ENCODE peak calls at places on chromosomes 1 and 21, in four cellular contexts. H, K, Z and C are unnamed samples.

GRCh38 chr1:100868364-100868995 is 26.2 kb downstream of the EXTL2 start:
- DNase-seq in K (no peak), Z (no peak), H (no peak), C (no peak)

GRCh38 chr1:208990456-208990855 is 593.1 kb upstream of the CAMK1G start:
- DNase-seq in K (no peak), Z (no peak), H (no peak), C (no peak)

GRCh38 chr1:31701137-31701736 is 2.6 kb downstream of the COL16A1 start:
- DNase-seq in Z (no peak), H (peak), K (no peak), C (no peak)

GRCh38 chr1:157194739-157195520 is 56.7 kb upstream of the ETV3 start:
- DNase-seq in H (no peak), K (no peak), Z (no peak), C (no peak)

GRCh38 chr1:160127865-160128523 is 12.4 kb downstream of the ATP1A2 start:
- DNase-seq in H (no peak), K (no peak), Z (no peak), C (no peak)

GRCh38 chr1:2168090-2168489 is 26.5 kb downstream of the FAAP20 start:
- DNase-seq in H (no peak), Z (no peak), K (no peak), C (no peak)

GRCh38 chr1:166489356-166489669 is 322.5 kb upstream of the FAM78B start:
- DNase-seq in H (no peak), K (no peak), Z (no peak), C (no peak)

GRCh38 chr1:48442864-48443619 is 29.0 kb downstream of the SPATA6 start:
- DNase-seq in H (no peak), Z (no peak), K (no peak), C (no peak)

GRCh38 chr1:85258536-85259117 is 835 bp downstream of the C1orf52 start:
- DNase-seq in Z (peak), K (no peak), H (no peak), C (no peak)

GRCh38 chr1:147892731-147893214 is 9.8 kb upstream of the GJA8 start:
- DNase-seq in K (peak), Z (peak), H (no peak), C (peak)

GRCh38 chr1:18154431-18155194 is 47.0 kb downstream of the IGSF21 start:
- DNase-seq in H (no peak), Z (no peak), K (no peak), C (no peak)

GRCh38 chr1:242524571-242525359 is at the start of gene PLD5:
- DNase-seq in Z (peak), K (peak), H (no peak), C (peak)

GRCh38 chr1:226737819-226738420 is 1.2 kb downstream of the ITPKB start:
- DNase-seq in H (peak), K (peak), Z (peak), C (peak)

GRCh38 chr1:206935491-206936067 is 10.7 kb downstream of the PIGR start:
- DNase-seq in Z (peak), K (peak), H (no peak), C (peak)

GRCh38 chr1:37083551-37084119 is 49.3 kb upstream of the GRIK3 start:
- DNase-seq in Z (no peak), H (no peak), K (no peak), C (no peak)

GRCh38 chr1:12168451-12169160 is 1.8 kb downstream of the TNFRSF1B start:
- DNase-seq in K (no peak), H (peak), Z (no peak), C (no peak)

GRCh38 chr1:52842643-52843310 is at the start of gene ZYG11A:
- DNase-seq in Z (peak), K (peak), H (peak), C (peak)

GRCh38 chr1:182726941-182727340 is 42.6 kb upstream of the RGS8 start:
- DNase-seq in H (no peak), Z (no peak), K (no peak), C (no peak)

GRCh38 chr21:14358775-14359174 is 24.2 kb downstream of the HSPA13 start:
- DNase-seq in Z (no peak), H (no peak), K (no peak), C (no peak)

GRCh38 chr1:191831572-191831971 is 326.7 kb upstream of the RGS18 start:
- DNase-seq in K (no peak), Z (no peak), H (no peak), C (no peak)

GRCh38 chr1:200486634-200487033 is 76.8 kb upstream of the ZNF281 start:
- DNase-seq in K (no peak), Z (no peak), H (no peak), C (no peak)

GRCh38 chr1:232622378-232622777 is 7.6 kb downstream of the SIPA1L2 start:
- DNase-seq in K (no peak), H (no peak), Z (no peak), C (no peak)

GRCh38 chr1:19322481-19322880 is 10.4 kb downstream of the SLC66A1 start:
- DNase-seq in H (no peak), Z (no peak), K (no peak), C (no peak)

GRCh38 chr1:9416506-9416905 is 122.8 kb upstream of the SLC25A33 start:
- DNase-seq in H (no peak), Z (no peak), K (no peak), C (no peak)

GRCh38 chr21:27156666-27157065 is 189.8 kb upstream of the ADAMTS5 start:
- DNase-seq in H (no peak), Z (no peak), K (no peak), C (no peak)

GRCh38 chr1:193707271-193708015 is 521.0 kb upstream of the B3GALT2 start:
- DNase-seq in Z (no peak), H (no peak), K (no peak), C (no peak)

GRCh38 chr1:197801684-197802083 is 26.4 kb upstream of the DENND1B start:
- DNase-seq in H (no peak), K (no peak), Z (no peak), C (no peak)

GRCh38 chr1:183197762-183198161 is 11.7 kb downstream of the LAMC2 start:
- DNase-seq in H (no peak), Z (no peak), K (no peak), C (no peak)

GRCh38 chr1:200530551-200531261 is 89.8 kb downstream of the KIF14 start:
- DNase-seq in K (no peak), H (no peak), Z (no peak), C (no peak)

GRCh38 chr21:36297938-36298572 is 21.9 kb upstream of the MORC3 start:
- DNase-seq in H (peak), Z (no peak), K (peak), C (peak)

GRCh38 chr1:34354367-34354766 is 177.7 kb downstream of the C1orf94 start:
- DNase-seq in Z (no peak), H (no peak), K (no peak), C (no peak)

GRCh38 chr1:110130113-110130591 is 17.9 kb downstream of the UBL4B start:
- DNase-seq in H (peak), Z (peak), K (no peak), C (no peak)
- TF ChIP-seq CTCF in H (no peak), Z (no peak), K (no peak), C (peak)

GRCh38 chr1:150066838-150067183 is 765 bp upstream of the VPS45 start:
- DNase-seq in H (peak), Z (peak), K (peak), C (peak)

GRCh38 chr1:150062113-150062512 is 5.5 kb upstream of the VPS45 start:
- DNase-seq in Z (no peak), K (no peak), H (no peak), C (no peak)

GRCh38 chr1:150066328-150066727 is 1.2 kb upstream of the VPS45 start:
- DNase-seq in K (no peak), H (no peak), Z (no peak), C (no peak)

GRCh38 chr1:150067184-150068182 is at the start of gene VPS45:
- DNase-seq in K (peak), H (peak), Z (peak), C (peak)

DNA sequence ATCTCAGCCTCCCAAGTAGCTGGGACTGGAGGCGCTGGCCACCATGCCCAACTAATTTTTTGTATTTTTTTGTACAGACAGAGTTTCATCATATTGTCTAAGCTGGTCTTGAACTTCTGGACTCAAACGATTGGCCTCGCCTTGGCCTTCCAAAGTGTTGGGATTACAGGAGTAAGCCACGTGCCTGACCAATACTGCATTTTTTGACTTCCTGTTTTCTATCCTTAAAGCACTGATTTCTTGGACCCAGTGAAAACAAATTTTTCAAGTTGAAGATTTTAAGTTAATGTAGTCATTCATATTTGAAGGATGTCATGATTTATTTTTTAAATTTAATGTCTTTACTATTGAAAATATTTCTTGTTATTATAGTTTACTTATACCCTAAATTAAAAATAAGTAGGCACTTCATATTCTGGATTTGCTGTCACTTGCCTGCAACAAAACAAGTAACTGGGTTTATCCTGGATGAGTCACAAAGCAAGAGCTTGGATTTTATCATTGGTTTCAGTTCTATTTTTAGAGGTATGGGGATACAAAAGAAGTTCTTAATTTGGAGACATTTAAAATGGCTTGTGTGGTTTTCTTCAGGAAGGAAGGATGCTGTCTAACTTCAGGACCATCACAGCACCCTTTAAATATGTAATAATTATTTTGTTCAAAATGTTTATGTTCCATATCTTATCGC is 2.2 kb upstream of the VPS45 start:
- DNase-seq in H (no peak), Z (no peak), K (no peak), C (no peak)
- TF ChIP-seq CTCF in H (no peak), Z (no peak), K (no peak), C (no peak)

DNA sequence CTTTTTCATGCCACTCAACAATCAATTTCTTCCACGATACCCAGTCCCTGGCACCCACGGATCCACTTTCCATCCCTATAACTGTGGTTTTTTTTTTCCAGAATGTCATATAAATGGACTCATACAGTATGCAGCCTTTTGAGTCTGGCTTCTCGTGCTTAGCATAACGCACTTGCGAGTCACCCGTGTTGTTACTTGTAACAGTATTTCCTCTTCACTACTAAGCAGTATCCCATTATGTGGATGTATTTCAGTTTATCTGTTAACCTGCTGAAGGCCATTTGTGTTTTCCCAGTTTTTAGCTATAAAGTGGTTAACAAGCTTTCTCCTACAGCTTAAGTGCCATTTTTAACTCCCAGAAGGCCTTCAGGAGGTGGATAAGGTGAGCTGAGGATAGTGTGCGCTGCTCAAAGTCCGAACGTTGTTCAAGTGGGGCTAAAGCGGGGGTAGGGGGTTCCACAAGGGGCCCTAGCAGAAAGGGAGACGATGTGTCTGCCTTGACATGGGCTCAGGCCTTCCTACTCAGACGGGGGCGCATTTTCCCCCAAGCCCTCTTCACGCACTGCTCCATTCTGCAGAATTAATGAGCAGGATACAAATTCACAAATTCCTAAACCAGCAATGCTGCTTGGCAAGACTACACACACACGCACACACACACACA is 770 bp downstream of the ADAR start:
- DNase-seq in Z (peak), H (no peak), K (no peak), C (no peak)
- TF ChIP-seq CTCF in Z (no peak), H (no peak), K (no peak), C (no peak)

GRCh38 chr1:153498746-153499145 is 37.0 kb downstream of the S100A6 start:
- DNase-seq in Z (no peak), K (no peak), H (no peak), C (no peak)

GRCh38 chr1:153493343-153493960 is 33.0 kb upstream of the S100A7 start:
- DNase-seq in K (no peak), Z (no peak), H (no peak), C (no peak)

GRCh38 chr1:153495536-153495935 is 35.1 kb upstream of the S100A7 start:
- DNase-seq in Z (no peak), H (no peak), K (no peak), C (no peak)

GRCh38 chr1:153490272-153491051 is 30.0 kb upstream of the S100A7 start:
- DNase-seq in K (no peak), Z (no peak), H (peak), C (no peak)

GRCh38 chr1:153494976-153495535 is 34.6 kb upstream of the S100A7 start:
- DNase-seq in Z (peak), K (peak), H (peak), C (peak)
- TF ChIP-seq CTCF in Z (peak), K (peak), H (peak), C (peak)

GRCh38 chr1:103107696-103108524 is at the start of gene COL11A1:
- DNase-seq in Z (peak), K (no peak), H (no peak), C (no peak)

GRCh38 chr1:103110701-103111100 is 2.4 kb upstream of the COL11A1 start:
- DNase-seq in Z (no peak), H (no peak), K (no peak), C (no peak)

GRCh38 chr1:103108525-103109150 is 316 bp upstream of the COL11A1 start:
- DNase-seq in K (no peak), Z (peak), H (no peak), C (no peak)

GRCh38 chr1:103111926-103112325 is 3.6 kb upstream of the COL11A1 start:
- DNase-seq in K (no peak), H (no peak), Z (no peak), C (no peak)

GRCh38 chr1:103109291-103109920 is 1.1 kb upstream of the COL11A1 start:
- DNase-seq in Z (peak), H (no peak), K (no peak), C (no peak)
- TF ChIP-seq CTCF in Z (no peak), H (no peak), K (no peak), C (no peak)

GRCh38 chr1:40844079-40844478 is 18.1 kb downstream of the CITED4 start:
- DNase-seq in H (no peak), Z (no peak), K (no peak), C (no peak)
- TF ChIP-seq CTCF in H (no peak), Z (no peak), K (no peak), C (no peak)

DNA sequence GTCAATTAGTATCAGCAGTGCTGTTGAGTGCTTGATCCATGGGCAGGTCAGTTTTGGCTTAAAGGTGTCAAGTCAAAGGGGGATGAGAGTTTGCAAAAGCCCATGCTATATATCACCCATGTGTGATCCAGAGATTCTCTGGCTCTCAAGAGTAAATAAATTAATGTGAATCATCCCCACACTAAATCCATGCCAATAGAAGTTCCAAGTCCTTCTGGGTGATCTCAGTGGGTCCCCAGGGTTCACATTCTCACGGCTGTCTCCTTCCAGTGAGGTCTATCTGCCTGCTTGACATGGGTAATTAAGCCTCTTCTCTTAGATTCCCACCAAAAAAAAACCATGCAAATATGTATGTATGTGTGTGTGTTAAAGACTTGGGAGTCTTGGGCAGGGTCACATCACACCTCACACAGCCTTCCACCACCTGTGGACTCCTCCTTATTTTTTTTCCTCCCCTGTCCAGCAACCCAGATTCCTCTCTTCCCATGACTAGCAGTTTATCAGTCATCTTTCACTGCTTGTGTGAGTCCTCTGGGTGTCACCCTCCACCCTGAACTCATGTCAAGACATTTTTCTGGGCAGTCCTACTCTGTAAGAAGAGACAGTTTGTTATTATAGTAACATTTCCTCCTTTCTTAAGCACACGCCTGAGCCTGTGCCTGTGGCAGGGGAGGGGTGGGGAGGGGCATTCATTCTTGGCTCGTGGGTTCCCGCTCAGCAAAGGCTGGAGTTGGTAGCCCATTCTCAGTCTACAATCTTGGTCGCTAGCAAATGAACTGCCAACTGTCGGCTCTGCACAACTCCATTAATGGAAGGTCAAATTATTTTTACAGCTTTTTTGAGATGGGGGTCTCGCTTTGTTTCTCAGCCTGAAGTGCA is 14.3 kb upstream of the S100A11 start:
- DNase-seq in K (no peak), H (no peak), Z (no peak), C (no peak)
- TF ChIP-seq CTCF in K (no peak), H (no peak), Z (no peak), C (no peak)

DNA sequence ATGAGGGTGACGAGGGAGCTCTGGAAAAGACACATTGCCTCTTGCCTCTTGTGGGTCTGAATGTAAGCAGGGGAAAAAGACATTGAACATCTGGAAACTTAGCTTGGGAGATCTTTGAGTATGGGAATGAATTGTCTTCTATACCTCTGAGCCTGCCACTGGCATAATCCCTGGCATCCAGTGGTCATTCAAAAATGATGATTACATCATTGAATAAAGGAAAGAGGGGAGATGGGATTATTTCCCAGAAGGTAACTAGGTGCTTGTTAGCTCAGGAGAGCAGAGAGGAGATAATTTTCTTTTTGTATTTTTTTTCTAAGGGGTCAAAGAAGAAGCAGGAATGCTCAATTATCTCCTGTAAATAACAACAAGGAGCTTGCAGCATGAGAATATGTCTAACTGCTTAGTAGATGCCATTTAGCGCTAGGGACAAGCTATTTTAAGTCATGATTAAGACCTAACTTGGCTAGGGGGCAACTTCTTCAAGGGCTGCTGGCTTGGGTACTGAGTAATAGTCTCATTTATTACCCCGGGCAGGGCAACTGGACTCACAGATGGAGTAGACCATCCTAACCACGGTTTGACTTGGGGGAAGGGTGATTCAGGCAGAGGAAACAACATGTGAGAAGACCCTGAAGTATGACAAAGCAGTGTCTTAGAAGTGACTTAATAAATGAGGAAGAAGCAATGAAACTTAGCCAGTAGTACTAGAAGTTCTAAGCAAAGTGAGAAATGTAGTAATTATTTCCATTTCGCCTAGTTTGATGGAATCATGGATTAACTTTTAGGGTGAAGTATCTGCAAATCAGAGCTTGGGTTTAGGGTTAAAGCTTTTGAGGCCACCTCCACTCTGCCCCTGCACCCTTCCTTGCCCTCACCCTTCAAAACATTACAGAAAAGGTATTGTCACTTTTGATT is 11.1 kb upstream of the XCL2 start:
- DNase-seq in Z (no peak), H (no peak), K (no peak), C (no peak)
- TF ChIP-seq CTCF in Z (no peak), H (no peak), K (no peak), C (no peak)